ENCODE peak calls at places on chromosomes 3 and 15, in nine cellular contexts. N is IMR-90, H is neural progenitor cell, J is GM23338, S is astrocyte, M is H9, Q is SK-N-SH, T is HCT116, Z is H1. I is an unnamed sample. For H4K20me1, the result is how much of the 10 kb centered on the place peaks cover.

GRCh38 chr3:17775073-17775472 is 32.6 kb upstream of the TBC1D5 start:
- DNase-seq in H (no peak), T (no peak), Z (no peak), S (no peak), J (no peak), Q (no peak), M (no peak), N (no peak), I (no peak)

GRCh38 chr15:89307046-89307587 is 27.5 kb downstream of the POLG start:
- DNase-seq in H (no peak), M (no peak), J (no peak), T (no peak), S (peak), Q (no peak), Z (no peak), N (peak), I (peak)

GRCh38 chr3:65406470-65406869 is 632.2 kb downstream of the MAGI1 start:
- DNase-seq in S (no peak), Z (no peak), Q (no peak), H (no peak), T (no peak), J (no peak), N (peak), M (no peak), I (no peak)

GRCh38 chr15:35719964-35720507 is 174.1 kb upstream of the DPH6 start:
- DNase-seq in S (peak), J (no peak), M (no peak), N (peak), T (no peak), Z (no peak), Q (no peak), H (no peak), I (no peak)

GRCh38 chr3:126039870-126040269 is 44.1 kb downstream of the SLC41A3 start:
- DNase-seq in Z (no peak), T (no peak), S (no peak), J (no peak), Q (no peak), M (no peak), N (no peak), H (no peak), I (peak)

GRCh38 chr3:16329036-16329791 is 64.2 kb downstream of the OXNAD1 start:
- DNase-seq in H (no peak), T (no peak), Z (no peak), N (no peak), Q (no peak), J (no peak), M (no peak), S (no peak), I (no peak)

GRCh38 chr3:151816091-151816604 is 2.2 kb downstream of the AADAC start:
- DNase-seq in Z (no peak), S (peak), J (peak), H (peak), N (peak), Q (no peak), M (no peak), T (no peak), I (peak)

GRCh38 chr3:111979689-111980025 is 831 bp downstream of the ABHD10 start:
- DNase-seq in M (no peak), J (no peak), H (no peak), T (no peak), Z (no peak), S (peak), N (no peak), Q (no peak), I (no peak)

GRCh38 chr15:31471731-31472430 is 145.2 kb downstream of the KLF13 start:
- DNase-seq in Q (no peak), N (peak), M (peak), T (no peak), Z (no peak), H (no peak), S (peak), J (no peak), I (peak)

GRCh38 chr15:42490246-42490742 is 647 bp downstream of the ZNF106 start:
- DNase-seq in J (no peak), N (peak), H (no peak), T (no peak), Z (no peak), Q (no peak), M (no peak), S (no peak), I (peak)

GRCh38 chr3:184133840-184134745 is 1.1 kb upstream of the EIF2B5 start:
- DNase-seq in M (peak), N (peak), J (peak), Q (peak), H (peak), Z (no peak), S (peak), T (peak), I (peak)

GRCh38 chr15:61138151-61138550 is 91.0 kb downstream of the RORA start:
- DNase-seq in Z (no peak), N (peak), Q (peak), S (peak), M (no peak), H (no peak), J (no peak), T (no peak), I (peak)

GRCh38 chr3:169495569-169495968 is 167.9 kb downstream of the MECOM start:
- DNase-seq in Q (no peak), N (no peak), M (no peak), H (no peak), J (no peak), T (no peak), Z (no peak), S (no peak), I (no peak)

DNA sequence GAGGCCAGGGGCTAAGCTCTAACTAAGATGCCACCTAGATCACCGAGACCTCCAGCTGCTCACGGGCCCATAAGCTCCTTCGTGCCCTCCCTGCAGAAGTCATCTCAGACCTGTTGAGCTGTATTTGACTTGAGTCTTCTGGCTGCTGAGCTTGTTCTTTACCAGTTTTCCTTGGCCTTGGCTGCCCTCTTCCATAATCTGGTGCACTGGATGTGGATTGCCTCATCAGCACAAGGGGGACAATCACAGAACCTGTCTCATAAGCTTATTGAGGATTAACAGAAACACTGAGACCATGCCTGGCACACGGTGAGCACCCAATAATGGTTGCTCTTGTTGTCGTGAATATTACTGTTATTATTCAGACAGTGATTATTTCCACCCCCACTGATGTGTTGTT is 101.1 kb downstream of the EPHB1 start:
- DNase-seq in H (no peak), T (no peak), S (no peak), Z (no peak), M (no peak), J (no peak), N (no peak), Q (no peak), I (no peak)
- H4K20me1 ChIP-seq in H (under half), T (under half), S (under half), Z (under half), M (under half), J (under half), N (under half), Q (under half), I (under half)

GRCh38 chr3:168087539-168087938 is 8.2 kb downstream of the GOLIM4 start:
- DNase-seq in N (no peak), S (no peak), Z (no peak), T (no peak), Q (no peak), H (no peak), M (no peak), J (no peak), I (no peak)

GRCh38 chr3:168090306-168091085 is 5.2 kb downstream of the GOLIM4 start:
- DNase-seq in M (no peak), Z (no peak), Q (no peak), T (no peak), N (peak), S (no peak), J (no peak), H (no peak), I (no peak)

GRCh38 chr3:168089179-168089771 is 6.4 kb downstream of the GOLIM4 start:
- DNase-seq in Z (no peak), T (no peak), M (no peak), S (no peak), N (no peak), H (no peak), J (no peak), Q (no peak), I (no peak)

GRCh38 chr3:168086541-168087260 is 9.0 kb downstream of the GOLIM4 start:
- DNase-seq in M (no peak), T (no peak), H (no peak), Q (no peak), Z (no peak), S (no peak), J (no peak), N (no peak), I (no peak)

DNA sequence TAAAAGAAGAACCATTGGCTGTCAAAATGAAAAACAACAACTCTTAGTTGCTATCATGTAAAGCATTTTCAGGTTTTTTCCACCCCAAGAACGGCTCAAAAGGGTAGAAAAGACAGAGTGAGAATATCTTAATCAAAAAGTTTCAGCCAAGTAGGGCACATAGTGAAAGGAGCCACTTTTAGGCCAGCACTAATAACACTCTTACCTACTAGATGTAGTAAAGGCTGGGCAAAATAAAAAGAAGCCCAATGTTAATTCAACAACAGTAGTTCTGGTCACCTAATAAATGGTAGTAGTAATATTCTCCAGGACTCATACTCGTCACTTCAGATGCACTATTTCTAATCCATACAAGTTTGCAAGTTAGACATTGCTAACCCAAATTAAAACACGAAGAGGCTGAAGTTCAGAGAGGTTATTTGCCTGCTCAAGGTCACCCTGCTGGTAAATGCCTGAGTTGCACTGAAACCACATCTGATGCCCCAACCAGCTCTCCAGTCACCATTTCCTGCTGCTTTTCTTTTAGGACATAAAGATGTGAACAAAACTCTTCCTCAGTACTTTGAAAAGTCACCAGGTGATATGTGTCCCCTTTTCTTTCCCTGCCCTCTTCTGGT is 7.5 kb downstream of the GOLIM4 start:
- DNase-seq in J (peak), H (peak), T (no peak), S (no peak), Z (no peak), N (no peak), M (peak), Q (no peak), I (peak)
- H3K27ac ChIP-seq in J (no peak), H (no peak), T (no peak), S (no peak), Z (no peak), N (no peak), M (no peak), Q (no peak), I (no peak)

GRCh38 chr15:72489943-72490554 is 15.9 kb downstream of the ARIH1 start:
- DNase-seq in T (no peak), Z (no peak), J (no peak), Q (no peak), N (no peak), M (no peak), H (no peak), S (no peak), I (no peak)
- H4K20me1 ChIP-seq in T (under half), Z (under half), J (half or more), Q (half or more), N (half or more), M (under half), H (half or more), S (half or more), I (half or more)

GRCh38 chr3:101812895-101813294 is 33.9 kb downstream of the NXPE3 start:
- DNase-seq in N (no peak), T (no peak), S (no peak), J (no peak), H (no peak), M (no peak), Z (no peak), Q (no peak), I (no peak)

GRCh38 chr3:101811875-101812274 is 32.9 kb downstream of the NXPE3 start:
- DNase-seq in Z (no peak), Q (no peak), H (no peak), T (no peak), J (no peak), S (no peak), N (no peak), M (no peak), I (no peak)

GRCh38 chr3:101809178-101810022 is 30.4 kb downstream of the NXPE3 start:
- DNase-seq in T (peak), J (peak), Q (peak), Z (no peak), M (no peak), S (no peak), H (peak), N (peak), I (peak)

GRCh38 chr3:101807884-101808283 is 28.9 kb downstream of the NXPE3 start:
- DNase-seq in N (no peak), S (no peak), T (no peak), H (no peak), Z (no peak), M (no peak), J (no peak), Q (no peak), I (no peak)

GRCh38 chr3:101810023-101810415 is 31.0 kb downstream of the NXPE3 start:
- DNase-seq in H (no peak), Z (no peak), M (no peak), T (no peak), Q (no peak), S (no peak), N (no peak), J (no peak), I (no peak)
- H3K27ac ChIP-seq in H (no peak), Z (no peak), M (no peak), T (no peak), Q (no peak), S (no peak), N (no peak), J (no peak), I (no peak)

DNA sequence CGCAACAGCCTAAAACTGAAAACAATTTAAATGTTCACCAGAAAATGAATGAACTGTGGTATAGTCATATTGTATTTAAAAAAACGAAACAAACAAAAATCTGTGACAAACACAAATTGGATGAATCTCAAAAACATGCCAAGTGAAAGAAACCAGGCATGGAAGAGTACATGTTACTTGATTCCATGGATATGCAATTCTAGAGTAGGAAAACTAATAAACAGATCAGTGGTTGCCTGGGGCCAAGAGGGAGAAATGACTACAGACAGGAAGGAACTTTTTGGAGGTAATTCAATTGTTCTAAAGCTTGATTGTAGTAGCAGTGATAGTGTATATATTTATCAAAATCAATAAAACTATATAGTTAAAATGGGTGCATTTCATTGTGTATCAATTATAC is 16.8 kb downstream of the UBE3A start:
- DNase-seq in N (no peak), Z (no peak), S (no peak), H (no peak), Q (peak), M (no peak), T (no peak), J (no peak), I (no peak)
- H4K20me1 ChIP-seq in N (half or more), Z (under half), S (half or more), H (half or more), Q (half or more), M (under half), T (under half), J (under half), I (half or more)

DNA sequence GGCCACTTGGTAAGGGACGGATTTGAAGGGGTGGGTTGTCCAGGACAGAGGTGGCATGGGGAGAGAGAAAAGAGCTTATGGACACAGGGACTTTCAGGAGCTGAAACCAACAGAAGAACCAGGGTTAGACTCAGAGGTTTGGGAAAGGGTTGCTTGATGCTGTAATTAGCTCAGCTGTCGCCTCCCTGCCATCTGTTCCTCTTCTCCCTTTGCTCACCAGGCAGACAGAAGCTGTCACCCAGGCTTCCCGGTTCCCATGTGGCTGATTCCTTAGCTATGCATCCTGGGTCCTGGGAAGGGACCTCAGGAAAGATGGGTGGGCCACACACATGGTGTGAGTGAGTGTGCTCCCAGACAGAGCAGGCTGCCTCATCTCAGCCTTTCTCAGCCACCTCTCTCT is 14.0 kb downstream of the PTPN23 start:
- DNase-seq in Q (peak), H (no peak), T (no peak), S (no peak), Z (no peak), M (no peak), J (no peak), N (peak), I (no peak)
- H3K27ac ChIP-seq in Q (peak), H (no peak), T (peak), S (peak), Z (no peak), M (no peak), J (no peak), N (peak), I (peak)

GRCh38 chr15:74024687-74025086 is 30.2 kb downstream of the PML start:
- DNase-seq in M (no peak), N (no peak), H (no peak), S (no peak), Q (no peak), T (no peak), J (no peak), Z (no peak), I (no peak)
- H4K20me1 ChIP-seq in M (under half), N (under half), H (under half), S (half or more), Q (under half), T (under half), J (under half), Z (under half), I (half or more)

I was measured in osteoblast.